ENCODE peak calls at places on chromosome 10, in five cellular contexts. One of them, this sample, is unnamed.
A peak's percentile ranks its signal among the peaks of the same experiment; 100 is the strongest.

GRCh38 chr10:69362471-69362954 is 54.2 kb downstream of the TACR2 start:
- DNase-seq in heart left ventricle: peak; percentile 76
- DNase-seq in uterus: no peak
- DNase-seq in right lobe of liver: no peak
- DNase-seq in endothelial cell of umbilical vein: peak; percentile 59
- DNase-seq in this sample: peak; percentile 64

GRCh38 chr10:85557077-85557476 is 809.5 kb downstream of the GRID1 start:
- DNase-seq in heart left ventricle: no peak
- DNase-seq in uterus: no peak
- DNase-seq in right lobe of liver: no peak
- DNase-seq in endothelial cell of umbilical vein: no peak
- DNase-seq in this sample: no peak

GRCh38 chr10:102782698-102783540 is 39.2 kb downstream of the WBP1L start:
- DNase-seq in heart left ventricle: peak; percentile 63
- DNase-seq in uterus: peak; percentile 82
- DNase-seq in right lobe of liver: peak; percentile 78
- DNase-seq in endothelial cell of umbilical vein: peak; percentile 97
- DNase-seq in this sample: peak; percentile 44

GRCh38 chr10:129958686-129959543 is 5.2 kb downstream of the EBF3 start:
- DNase-seq in heart left ventricle: no peak
- DNase-seq in uterus: no peak
- DNase-seq in right lobe of liver: no peak
- DNase-seq in endothelial cell of umbilical vein: no peak
- DNase-seq in this sample: no peak

GRCh38 chr10:48450233-48450810 is 143.8 kb downstream of the MAPK8 start:
- DNase-seq in heart left ventricle: no peak
- DNase-seq in uterus: no peak
- DNase-seq in right lobe of liver: no peak
- DNase-seq in endothelial cell of umbilical vein: no peak
- DNase-seq in this sample: no peak

GRCh38 chr10:52818019-52818418 is 45.4 kb upstream of the MBL2 start:
- DNase-seq in heart left ventricle: no peak
- DNase-seq in uterus: no peak
- DNase-seq in right lobe of liver: no peak
- DNase-seq in endothelial cell of umbilical vein: peak; percentile 58
- DNase-seq in this sample: no peak

GRCh38 chr10:113697595-113697994 is 17.9 kb downstream of the CASP7 start:
- DNase-seq in heart left ventricle: no peak
- DNase-seq in uterus: no peak
- DNase-seq in right lobe of liver: no peak
- DNase-seq in endothelial cell of umbilical vein: no peak
- DNase-seq in this sample: no peak

GRCh38 chr10:96910488-96911395 is 78.6 kb downstream of the LCOR start:
- DNase-seq in heart left ventricle: no peak
- DNase-seq in uterus: no peak
- DNase-seq in right lobe of liver: no peak
- DNase-seq in endothelial cell of umbilical vein: peak; percentile 64
- DNase-seq in this sample: no peak

GRCh38 chr10:25175527-25176420 is 973 bp downstream of the GPR158 start:
- DNase-seq in heart left ventricle: peak; percentile 13
- DNase-seq in uterus: no peak
- DNase-seq in right lobe of liver: no peak
- DNase-seq in endothelial cell of umbilical vein: no peak
- DNase-seq in this sample: peak; percentile 10

GRCh38 chr10:106567629-106568028 is 596.9 kb downstream of the SORCS1 start:
- DNase-seq in heart left ventricle: no peak
- DNase-seq in uterus: no peak
- DNase-seq in right lobe of liver: no peak
- DNase-seq in endothelial cell of umbilical vein: no peak
- DNase-seq in this sample: no peak

GRCh38 chr10:86668297-86669165 is at the start of gene LDB3:
- DNase-seq in heart left ventricle: peak; percentile 85
- DNase-seq in uterus: peak; percentile 77
- DNase-seq in right lobe of liver: no peak
- DNase-seq in endothelial cell of umbilical vein: no peak
- DNase-seq in this sample: peak; percentile 31

DNA sequence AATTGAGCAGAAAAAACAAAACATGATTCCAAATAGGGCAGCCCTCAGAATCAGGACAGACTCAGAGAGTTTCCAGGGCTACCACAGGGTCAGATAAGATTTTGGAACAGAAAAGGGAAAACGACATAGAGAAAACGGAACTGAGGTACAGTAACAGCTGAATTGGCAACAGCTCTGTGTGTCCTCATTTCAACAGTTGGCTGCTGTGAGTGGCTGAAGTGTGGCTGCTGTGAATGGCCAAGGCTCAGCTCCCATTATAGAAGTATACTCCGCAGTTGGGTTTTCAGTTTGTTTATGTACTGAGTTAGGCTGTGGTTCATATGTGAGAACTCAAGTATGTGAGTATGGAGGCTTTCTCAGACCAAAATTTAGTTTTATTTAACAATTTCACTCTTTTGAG is 32.0 kb downstream of the ANTXRL start:
- DNase-seq in heart left ventricle: no peak
- DNase-seq in uterus: no peak
- DNase-seq in right lobe of liver: no peak
- DNase-seq in endothelial cell of umbilical vein: no peak
- DNase-seq in this sample: no peak
- TF ChIP-seq CTCF in heart left ventricle: no peak
- TF ChIP-seq CTCF in uterus: no peak
- TF ChIP-seq CTCF in right lobe of liver: no peak
- TF ChIP-seq CTCF in endothelial cell of umbilical vein: no peak
- TF ChIP-seq CTCF in this sample: no peak

DNA sequence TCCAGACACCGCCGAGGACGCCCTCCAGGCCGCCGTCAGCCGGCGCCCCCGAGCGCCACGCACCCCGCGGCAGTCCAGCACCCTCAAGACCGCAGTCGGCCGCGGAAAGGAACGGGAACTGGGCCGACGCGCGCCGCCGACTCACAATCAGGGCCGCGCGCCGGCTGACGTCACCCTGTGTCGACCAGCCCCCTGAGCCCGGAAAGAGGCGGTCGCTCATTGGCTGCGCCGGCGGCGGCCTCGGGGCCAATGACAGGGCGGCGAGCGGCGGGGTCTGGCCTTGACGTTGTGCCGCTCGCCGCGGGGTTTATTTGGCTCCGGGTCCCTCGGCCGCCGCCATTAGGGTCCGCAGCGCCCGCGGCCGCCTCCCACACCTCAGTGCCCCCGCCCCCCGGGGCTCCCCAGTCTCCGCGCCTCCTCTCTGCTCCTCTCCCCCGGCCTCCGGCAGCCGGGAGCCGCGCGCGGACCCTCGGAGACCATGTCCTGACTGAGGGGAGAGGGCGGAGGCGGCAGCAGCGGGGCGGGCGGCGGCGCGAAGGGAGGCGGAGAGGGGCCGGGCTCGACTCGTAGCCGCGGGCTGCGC is 25.2 kb upstream of the ZRANB1 start:
- DNase-seq in heart left ventricle: peak; percentile 99
- DNase-seq in uterus: peak; percentile 97
- DNase-seq in right lobe of liver: peak; percentile 99
- DNase-seq in endothelial cell of umbilical vein: peak; percentile 97
- DNase-seq in this sample: peak; percentile 99
- TF ChIP-seq POLR2A in heart left ventricle: peak; percentile 98
- TF ChIP-seq POLR2A in uterus: peak; percentile 96
- TF ChIP-seq POLR2A in right lobe of liver: peak; percentile 99
- TF ChIP-seq POLR2A in endothelial cell of umbilical vein: peak; percentile 96
- TF ChIP-seq POLR2A in this sample: peak; percentile 96

GRCh38 chr10:31619410-31620095 is 300.5 kb downstream of the ZEB1 start:
- DNase-seq in heart left ventricle: peak; percentile 59
- DNase-seq in uterus: no peak
- DNase-seq in right lobe of liver: no peak
- DNase-seq in endothelial cell of umbilical vein: no peak
- DNase-seq in this sample: no peak
- TF ChIP-seq CTCF in heart left ventricle: no peak
- TF ChIP-seq CTCF in uterus: no peak
- TF ChIP-seq CTCF in right lobe of liver: no peak
- TF ChIP-seq CTCF in endothelial cell of umbilical vein: no peak
- TF ChIP-seq CTCF in this sample: no peak

GRCh38 chr10:95656291-95657164 is at the start of gene ALDH18A1:
- DNase-seq in heart left ventricle: peak; percentile 92
- DNase-seq in uterus: peak; percentile 91
- DNase-seq in right lobe of liver: peak; percentile 92
- DNase-seq in endothelial cell of umbilical vein: peak; percentile 93
- DNase-seq in this sample: peak; percentile 95
- TF ChIP-seq POLR2A in heart left ventricle: peak; percentile 37
- TF ChIP-seq POLR2A in uterus: peak; percentile 55
- TF ChIP-seq POLR2A in right lobe of liver: peak; percentile 52
- TF ChIP-seq POLR2A in endothelial cell of umbilical vein: peak; percentile 78
- TF ChIP-seq POLR2A in this sample: peak; percentile 49

This sample was measured in transverse colon.